ENCODE peak calls at places on chromosome 1, in seven cellular contexts. O is K562, W is H1, Z is GM12878, C is HCT116, J is SK-N-SH, D is HepG2. R is an unnamed sample.

GRCh38 chr1:91768786-91769697 is 116.9 kb downstream of the TGFBR3 start:
- DNase-seq in O (peak; percentile 48), W (no peak), Z (no peak), C (no peak), J (no peak), D (no peak), R (no peak)

GRCh38 chr1:160777486-160778089 is 18.4 kb upstream of the LY9 start:
- DNase-seq in O (peak; percentile 50), W (peak; percentile 70), Z (no peak), C (peak; percentile 29), J (peak; percentile 21), D (peak; percentile 27), R (peak; percentile 51)

GRCh38 chr1:19311503-19311930 is 427 bp downstream of the AKR7A2 start:
- DNase-seq in O (peak; percentile 48), W (peak; percentile 67), Z (no peak), C (no peak), J (no peak), D (no peak), R (no peak)

GRCh38 chr1:154940213-154940879 is 3.8 kb upstream of the PMVK start:
- DNase-seq in O (no peak), W (no peak), Z (no peak), C (no peak), J (no peak), D (no peak), R (no peak)

GRCh38 chr1:226615876-226616275 is 67.3 kb downstream of the STUM start:
- DNase-seq in O (no peak), W (no peak), Z (no peak), C (no peak), J (no peak), D (no peak), R (no peak)

GRCh38 chr1:219792337-219793021 is 135.9 kb downstream of the SLC30A10 start:
- DNase-seq in O (no peak), W (no peak), Z (no peak), C (no peak), J (peak; percentile 64), D (no peak), R (no peak)

GRCh38 chr1:246435421-246436041 is 71.5 kb downstream of the SMYD3 start:
- DNase-seq in O (no peak), W (no peak), Z (no peak), C (no peak), J (no peak), D (no peak), R (no peak)

GRCh38 chr1:227889047-227889862 is 58.5 kb downstream of the WNT9A start:
- DNase-seq in O (peak; percentile 90), W (peak; percentile 47), Z (no peak), C (no peak), J (peak; percentile 27), D (no peak), R (no peak)

GRCh38 chr1:226061793-226062557 is 541 bp upstream of the H3-3A start:
- DNase-seq in O (peak; percentile 95), W (peak; percentile 84), Z (no peak), C (no peak), J (peak; percentile 95), D (peak; percentile 70), R (peak; percentile 85)

GRCh38 chr1:93701619-93702018 is 20.0 kb upstream of the BCAR3 start:
- DNase-seq in O (no peak), W (no peak), Z (no peak), C (peak; percentile 97), J (peak; percentile 33), D (peak; percentile 53), R (no peak)

GRCh38 chr1:233082778-233083550 is 132.6 kb downstream of the NTPCR start:
- DNase-seq in O (no peak), W (no peak), Z (no peak), C (no peak), J (no peak), D (no peak), R (no peak)

GRCh38 chr1:157132602-157133167 is 5.5 kb downstream of the ETV3 start:
- DNase-seq in O (no peak), W (no peak), Z (no peak), C (no peak), J (no peak), D (no peak), R (no peak)

GRCh38 chr1:28296401-28297220 is 32.2 kb upstream of the MED18 start:
- DNase-seq in O (peak; percentile 34), W (peak; percentile 66), Z (no peak), C (no peak), J (no peak), D (peak; percentile 88), R (peak; percentile 91)

GRCh38 chr1:59113876-59114457 is 182.9 kb upstream of the FGGY start:
- DNase-seq in O (no peak), W (no peak), Z (no peak), C (no peak), J (no peak), D (no peak), R (no peak)

GRCh38 chr1:224696891-224697765 is 81.0 kb downstream of the CNIH3 start:
- DNase-seq in O (no peak), W (no peak), Z (no peak), C (no peak), J (no peak), D (no peak), R (no peak)

GRCh38 chr1:67336783-67337182 is 29.1 kb downstream of the IL12RB2 start:
- DNase-seq in O (no peak), W (no peak), Z (no peak), C (no peak), J (no peak), D (no peak), R (no peak)

GRCh38 chr1:12594966-12595838 is 22.8 kb downstream of the DHRS3 start:
- DNase-seq in O (no peak), W (peak; percentile 82), Z (no peak), C (no peak), J (peak; percentile 90), D (no peak), R (no peak)

GRCh38 chr1:234933475-234933874 is 195.2 kb downstream of the TOMM20 start:
- DNase-seq in O (no peak), W (no peak), Z (peak; percentile 85), C (no peak), J (no peak), D (no peak), R (no peak)

GRCh38 chr1:67889940-67890567 is 56.8 kb upstream of the GNG12 start:
- DNase-seq in O (peak; percentile 47), W (no peak), Z (no peak), C (peak; percentile 50), J (no peak), D (no peak), R (peak; percentile 18)

DNA sequence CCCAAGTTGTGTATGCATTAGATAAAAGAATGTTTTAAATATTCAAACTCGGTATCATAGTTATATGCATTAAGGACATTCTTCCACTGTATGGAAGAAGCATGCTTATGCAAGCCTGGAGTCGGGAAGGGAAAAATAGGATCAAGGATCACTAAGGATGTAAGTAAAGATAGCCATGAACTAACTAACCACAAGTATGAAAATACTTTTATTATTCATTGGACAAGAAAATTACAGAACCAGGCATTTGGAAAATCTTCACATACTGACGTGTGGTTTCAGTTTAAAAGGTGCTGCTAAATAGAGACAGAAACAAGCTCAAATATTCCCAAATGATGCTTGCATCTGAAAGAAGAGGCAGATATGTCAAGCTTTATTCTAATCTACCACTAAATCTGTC is 26.9 kb upstream of the DPYD start:
- DNase-seq in O (no peak), W (no peak), Z (no peak), C (no peak), J (no peak), D (no peak), R (no peak)
- TF ChIP-seq YY1 in O (no peak), W (no peak), Z (no peak), C (no peak), J (no peak), D (no peak), R (no peak)

DNA sequence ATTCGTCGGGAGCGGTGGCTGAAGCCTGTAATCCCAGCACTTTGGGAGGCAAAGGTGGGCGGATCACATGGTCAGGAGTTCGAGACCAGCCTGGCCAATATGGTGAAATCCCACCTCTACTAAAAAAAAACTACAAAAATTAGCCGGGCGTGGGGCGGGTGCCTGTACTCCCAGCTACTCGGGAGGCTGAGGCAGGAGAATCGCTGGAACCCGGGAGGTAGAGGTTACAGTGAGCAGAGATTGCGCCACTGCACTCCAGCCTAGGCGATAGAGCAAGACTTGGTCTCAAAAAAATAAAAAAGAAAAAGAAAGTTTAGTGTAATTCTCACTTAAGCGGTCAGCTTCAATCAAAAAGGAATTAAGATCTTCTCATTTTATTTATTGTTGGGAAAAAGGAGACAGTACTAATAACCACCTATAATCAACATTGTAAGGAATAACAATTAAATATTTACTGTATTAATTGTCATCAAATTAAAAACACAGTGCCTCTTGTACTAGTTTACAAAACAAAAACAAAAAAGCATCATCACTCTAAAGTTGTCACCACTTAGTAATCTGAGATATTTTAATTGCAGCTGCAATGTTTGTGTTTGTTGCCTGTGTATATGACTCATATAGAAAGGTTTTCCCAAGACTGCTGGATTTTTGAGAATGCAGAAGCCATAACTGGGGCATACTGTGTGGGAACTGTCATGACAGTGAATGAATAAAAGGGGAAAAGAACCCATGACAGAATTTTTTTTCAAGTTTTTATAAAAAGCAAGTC is 3.7 kb downstream of the FBXO42 start:
- DNase-seq in O (no peak), W (no peak), Z (no peak), C (no peak), J (no peak), D (peak; percentile 20), R (no peak)
- TF ChIP-seq YY1 in O (no peak), W (no peak), Z (no peak), C (no peak), J (no peak), D (no peak), R (no peak)

GRCh38 chr1:168430348-168430747 is 113.4 kb downstream of the XCL2 start:
- DNase-seq in O (no peak), W (no peak), Z (no peak), C (no peak), J (no peak), D (no peak), R (no peak)
- TF ChIP-seq YY1 in O (no peak), W (no peak), Z (no peak), C (no peak), J (no peak), D (no peak), R (no peak)

GRCh38 chr1:207026177-207026576 is 6.4 kb downstream of the C1orf116 start:
- DNase-seq in O (no peak), W (no peak), Z (no peak), C (no peak), J (no peak), D (no peak), R (no peak)
- TF ChIP-seq YY1 in O (no peak), W (no peak), Z (no peak), C (no peak), J (no peak), D (no peak), R (no peak)

GRCh38 chr1:150516050-150516591 is 569 bp downstream of the FALEC start:
- DNase-seq in O (peak; percentile 39), W (no peak), Z (no peak), C (no peak), J (peak; percentile 44), D (no peak), R (no peak)
- TF ChIP-seq YY1 in O (no peak), W (no peak), Z (no peak), C (no peak), J (no peak), D (no peak), R (no peak)

GRCh38 chr1:203934027-203934426 is 72.6 kb downstream of the SNRPE start:
- DNase-seq in O (no peak), W (no peak), Z (no peak), C (no peak), J (no peak), D (no peak), R (no peak)
- TF ChIP-seq YY1 in O (no peak), W (no peak), Z (no peak), C (no peak), J (no peak), D (no peak), R (no peak)